ENCODE peak calls at places on chromosomes 7 and 10, in eight cellular contexts. S is T follicular helper cell; R is NCI-H69; O is GM12892; F is activated T-helper 1 cell treated with anti-CD3 and anti-CD28 coated beads, Interleukin-2, amount 50 U/mL, for 16 hours; W is nucleus accumbens; B is brain pericyte; V is heart left ventricle. K is an unnamed sample.

GRCh38 chr7:113008755-113009154 is 77.9 kb downstream of the GPR85 start:
- DNase-seq in R (no peak), W (no peak), S (no peak), F (no peak), B (no peak), V (no peak), O (no peak), K (no peak)

GRCh38 chr10:119368991-119369869 is 161.9 kb downstream of the GRK5 start:
- DNase-seq in V (no peak), B (no peak), F (no peak), O (peak), S (no peak), W (no peak), R (no peak), K (no peak)

GRCh38 chr10:42953684-42954674 is 122.9 kb upstream of the RET start:
- DNase-seq in W (no peak), B (no peak), F (no peak), S (no peak), R (no peak), O (no peak), V (no peak), K (no peak)

GRCh38 chr7:106767498-106768323 is 97.4 kb upstream of the PIK3CG start:
- DNase-seq in O (no peak), F (no peak), V (no peak), S (no peak), W (no peak), R (no peak), B (no peak), K (no peak)

GRCh38 chr7:104855826-104856225 is 158.2 kb upstream of the KMT2E start:
- DNase-seq in V (no peak), F (no peak), O (no peak), R (no peak), B (no peak), S (no peak), W (no peak), K (no peak)

GRCh38 chr10:4073912-4074311 is 288.9 kb upstream of the KLF6 start:
- DNase-seq in S (no peak), B (no peak), R (no peak), O (no peak), F (no peak), W (no peak), V (no peak), K (no peak)

GRCh38 chr7:65809259-65809981 is 63.5 kb upstream of the VKORC1L1 start:
- DNase-seq in V (no peak), F (no peak), O (no peak), S (no peak), R (no peak), B (no peak), W (no peak), K (no peak)

GRCh38 chr7:155298288-155298833 is 683 bp downstream of the INSIG1 start:
- DNase-seq in W (no peak), O (no peak), R (peak), F (no peak), S (peak), B (no peak), V (no peak), K (no peak)

GRCh38 chr7:46854958-46855473 is 726.9 kb downstream of the TNS3 start:
- DNase-seq in W (no peak), S (no peak), V (no peak), B (no peak), F (no peak), R (no peak), O (no peak), K (no peak)

GRCh38 chr10:57898231-57898630 is 369.5 kb downstream of the IPMK start:
- DNase-seq in R (no peak), F (no peak), O (no peak), W (no peak), V (no peak), B (no peak), S (no peak), K (peak)